ENCODE peak calls at places on chromosomes 11 and 22, in seven cellular contexts. Z is A549, Q is T-cell, J is AG09309, X is suprapubic skin, O is left cardiac atrium, G is HS-5. R is an unnamed sample.

GRCh38 chr11:94649254-94649653 is 82.1 kb downstream of the PIWIL4 start:
- DNase-seq in X (no peak), G (no peak), Q (no peak), Z (no peak), O (no peak), J (no peak), R (no peak)

GRCh38 chr11:61327669-61328071 is 5.2 kb downstream of the DDB1 start:
- DNase-seq in X (no peak), Z (no peak), Q (no peak), J (no peak), O (no peak), G (no peak), R (no peak)

GRCh38 chr11:116225236-116225635 is 547.6 kb downstream of the BUD13 start:
- DNase-seq in J (no peak), Z (no peak), Q (no peak), X (no peak), O (no peak), G (no peak), R (no peak)

GRCh38 chr11:19594326-19594725 is 118.3 kb upstream of the NAV2 start:
- DNase-seq in Q (no peak), X (no peak), Z (no peak), J (no peak), G (no peak), O (no peak), R (no peak)

GRCh38 chr11:59427068-59427382 is 812 bp upstream of the OR5A2 start:
- DNase-seq in Q (no peak), G (no peak), J (no peak), O (no peak), X (no peak), Z (no peak), R (no peak)

GRCh38 chr11:74925281-74925680 is 23.6 kb downstream of the XRRA1 start:
- DNase-seq in X (no peak), Q (no peak), G (no peak), O (no peak), Z (no peak), J (peak), R (no peak)

GRCh38 chr11:79266391-79266790 is 174.4 kb downstream of the TENM4 start:
- DNase-seq in O (no peak), X (no peak), Q (no peak), G (no peak), J (no peak), Z (no peak), R (no peak)

GRCh38 chr11:134224710-134225662 is 515 bp downstream of the VPS26B start:
- DNase-seq in X (peak), Q (peak), Z (peak), J (no peak), G (no peak), O (peak), R (peak)

GRCh38 chr22:22429374-22430108 is 79.0 kb downstream of the ZNF280B start:
- DNase-seq in O (no peak), X (no peak), J (no peak), Z (no peak), G (no peak), Q (no peak), R (no peak)

GRCh38 chr11:3929689-3930088 is 74.2 kb downstream of the STIM1 start:
- DNase-seq in Q (no peak), J (no peak), Z (no peak), O (no peak), X (no peak), G (no peak), R (no peak)

GRCh38 chr11:100672483-100673038 is 14.5 kb upstream of the ARHGAP42 start:
- DNase-seq in Z (no peak), J (no peak), G (no peak), O (no peak), Q (no peak), X (no peak), R (no peak)

GRCh38 chr11:3344775-3345174 is 34.2 kb downstream of the ZNF195 start:
- DNase-seq in J (no peak), X (no peak), G (no peak), O (no peak), Z (no peak), Q (no peak), R (no peak)

GRCh38 chr11:68026391-68027105 is 3.9 kb upstream of the NDUFS8 start:
- DNase-seq in X (no peak), O (no peak), G (no peak), Z (no peak), J (no peak), Q (no peak), R (no peak)